ENCODE peak calls at places on chromosomes 6 and 20, in eight cellular contexts. V is activated T-cell treated with anti-CD3 and anti-CD28 coated beads, Interleukin-2, amount 50 U/mL, for 72 hours; P is HEK293T; I is AG08396; W is posterior cingulate gyrus; H is Panc1; S is ureter; M is CD4-positive, CD25-positive, alpha-beta regulatory T cell. O is an unnamed sample.

GRCh38 chr20:37644605-37645004 is 49.2 kb upstream of the CTNNBL1 start:
- DNase-seq in V (no peak), P (no peak), I (no peak), W (no peak), H (no peak), S (no peak), M (no peak), O (no peak)

GRCh38 chr6:9200712-9201111 is 765.4 kb upstream of the SLC35B3 start:
- DNase-seq in V (no peak), P (no peak), I (no peak), W (no peak), H (no peak), S (no peak), M (no peak), O (no peak)

GRCh38 chr20:57211949-57212889 is 54.2 kb downstream of the BMP7 start:
- DNase-seq in V (no peak), P (peak), I (peak), W (peak), H (no peak), S (peak), M (no peak), O (peak)

GRCh38 chr6:108874470-108875160 is 26.4 kb downstream of the ARMC2 start:
- DNase-seq in V (peak), P (no peak), I (no peak), W (no peak), H (no peak), S (no peak), M (peak), O (no peak)

GRCh38 chr6:90678049-90678779 is 91.3 kb upstream of the MAP3K7 start:
- DNase-seq in V (no peak), P (no peak), I (no peak), W (no peak), H (no peak), S (no peak), M (no peak), O (no peak)

GRCh38 chr6:145963216-145964068 is 716 bp downstream of the SHPRH start:
- DNase-seq in V (peak), P (peak), I (peak), W (peak), H (no peak), S (peak), M (peak), O (peak)

GRCh38 chr20:17909745-17910345 is 58.7 kb downstream of the SNX5 start:
- DNase-seq in V (no peak), P (no peak), I (no peak), W (no peak), H (no peak), S (no peak), M (no peak), O (no peak)

GRCh38 chr6:87180105-87180504 is 24.7 kb downstream of the ZNF292 start:
- DNase-seq in V (no peak), P (no peak), I (no peak), W (no peak), H (no peak), S (no peak), M (no peak), O (no peak)

GRCh38 chr20:47607208-47607613 is 105.5 kb downstream of the NCOA3 start:
- DNase-seq in V (no peak), P (no peak), I (no peak), W (no peak), H (no peak), S (no peak), M (no peak), O (no peak)

GRCh38 chr20:38272961-38273360 is 12.4 kb upstream of the KIAA1755 start:
- DNase-seq in V (no peak), P (no peak), I (peak), W (no peak), H (no peak), S (no peak), M (no peak), O (no peak)

GRCh38 chr6:100266512-100266911 is 198.2 kb downstream of the SIM1 start:
- DNase-seq in V (no peak), P (no peak), I (no peak), W (no peak), H (no peak), S (no peak), M (no peak), O (no peak)

GRCh38 chr6:70834520-70834919 is 122.3 kb downstream of the B3GAT2 start:
- DNase-seq in V (no peak), P (no peak), I (peak), W (no peak), H (no peak), S (no peak), M (no peak), O (no peak)

GRCh38 chr6:11315743-11316437 is 83.4 kb upstream of the NEDD9 start:
- DNase-seq in V (no peak), P (no peak), I (peak), W (no peak), H (no peak), S (no peak), M (no peak), O (no peak)

GRCh38 chr6:14924126-14925024 is 321.5 kb upstream of the JARID2 start:
- DNase-seq in V (no peak), P (no peak), I (no peak), W (no peak), H (no peak), S (no peak), M (no peak), O (no peak)

GRCh38 chr6:90658497-90658896 is 71.6 kb upstream of the MAP3K7 start:
- DNase-seq in V (no peak), P (no peak), I (no peak), W (no peak), H (no peak), S (no peak), M (no peak), O (no peak)

GRCh38 chr20:62935968-62936585 is 1.9 kb upstream of the GID8 start:
- DNase-seq in V (no peak), P (no peak), I (no peak), W (no peak), H (no peak), S (no peak), M (no peak), O (no peak)

GRCh38 chr20:7196481-7196880 is 429.0 kb downstream of the BMP2 start:
- DNase-seq in V (no peak), P (no peak), I (no peak), W (no peak), H (no peak), S (no peak), M (no peak), O (no peak)

GRCh38 chr6:47306887-47307286 is 2.8 kb downstream of the TNFRSF21 start:
- DNase-seq in V (no peak), P (no peak), I (no peak), W (no peak), H (no peak), S (no peak), M (no peak), O (no peak)

GRCh38 chr6:142737368-142738060 is 207.5 kb downstream of the HIVEP2 start:
- DNase-seq in V (no peak), P (no peak), I (no peak), W (no peak), H (no peak), S (no peak), M (no peak), O (no peak)

GRCh38 chr6:1481326-1481725 is 92.0 kb downstream of the FOXF2 start:
- DNase-seq in V (no peak), P (no peak), I (peak), W (no peak), H (no peak), S (no peak), M (no peak), O (no peak)

GRCh38 chr6:80976336-80976735 is 776.1 kb downstream of the TENT5A start:
- DNase-seq in V (no peak), P (no peak), I (no peak), W (no peak), H (no peak), S (no peak), M (no peak), O (no peak)

GRCh38 chr6:7644394-7644793 is 54.4 kb downstream of the SNRNP48 start:
- DNase-seq in V (no peak), P (no peak), I (no peak), W (no peak), H (no peak), S (no peak), M (no peak), O (no peak)

GRCh38 chr6:168916576-168917207 is 337.0 kb downstream of the THBS2 start:
- DNase-seq in V (no peak), P (no peak), I (peak), W (no peak), H (no peak), S (peak), M (no peak), O (no peak)

GRCh38 chr20:63955281-63955845 is 853 bp downstream of the UCKL1 start:
- DNase-seq in V (peak), P (peak), I (peak), W (peak), H (no peak), S (no peak), M (no peak), O (peak)

GRCh38 chr6:146864300-146864699 is 265.5 kb downstream of the ADGB start:
- DNase-seq in V (no peak), P (no peak), I (no peak), W (no peak), H (no peak), S (no peak), M (no peak), O (no peak)

GRCh38 chr6:43716099-43716498 is 28.5 kb upstream of the MRPS18A start:
- DNase-seq in V (no peak), P (no peak), I (no peak), W (no peak), H (no peak), S (no peak), M (no peak), O (no peak)